ENCODE peak calls at places on chromosomes 16 and 17, in ten cellular contexts. D, I, J, R, Q, G, X, Y, C and U are unnamed samples.

GRCh38 chr17:60173304-60173807 is 23.6 kb downstream of the CA4 start:
- DNase-seq in D (no peak), I (no peak), J (peak), R (no peak), Q (peak), G (no peak), X (no peak), Y (peak), C (no peak), U (peak)

GRCh38 chr16:87539113-87539512 is 46.3 kb upstream of the ZCCHC14 start:
- DNase-seq in D (no peak), I (no peak), J (no peak), R (no peak), Q (no peak), G (no peak), X (no peak), Y (no peak), C (no peak), U (no peak)

GRCh38 chr17:44304651-44305050 is 3.8 kb upstream of the RUNDC3A start:
- DNase-seq in D (peak), I (no peak), J (no peak), R (no peak), Q (no peak), G (no peak), X (no peak), Y (no peak), C (no peak), U (no peak)

GRCh38 chr17:7557147-7557764 is 1.3 kb upstream of the TNFSF13 start:
- DNase-seq in D (no peak), I (no peak), J (no peak), R (no peak), Q (no peak), G (peak), X (no peak), Y (no peak), C (no peak), U (no peak)

GRCh38 chr17:35617505-35617904 is 30.4 kb downstream of the AP2B1 start:
- DNase-seq in D (no peak), I (no peak), J (no peak), R (no peak), Q (no peak), G (no peak), X (no peak), Y (no peak), C (no peak), U (no peak)

GRCh38 chr16:60674241-60674640 is 1362.0 kb downstream of the CDH8 start:
- DNase-seq in D (no peak), I (no peak), J (no peak), R (no peak), Q (no peak), G (no peak), X (no peak), Y (no peak), C (no peak), U (no peak)

GRCh38 chr17:78767806-78768205 is 14.3 kb downstream of the CYTH1 start:
- DNase-seq in D (no peak), I (no peak), J (no peak), R (no peak), Q (no peak), G (no peak), X (no peak), Y (no peak), C (no peak), U (no peak)

GRCh38 chr16:11251525-11252481 is 4.2 kb downstream of the SOCS1 start:
- DNase-seq in D (no peak), I (peak), J (no peak), R (no peak), Q (peak), G (no peak), X (no peak), Y (no peak), C (no peak), U (peak)

GRCh38 chr17:5419959-5420653 is at the start of gene RPAIN:
- DNase-seq in D (peak), I (peak), J (peak), R (peak), Q (peak), G (peak), X (peak), Y (peak), C (peak), U (peak)

GRCh38 chr17:19403021-19403420 is 8.0 kb upstream of the RNF112 start:
- DNase-seq in D (no peak), I (no peak), J (no peak), R (no peak), Q (no peak), G (no peak), X (no peak), Y (no peak), C (no peak), U (no peak)

GRCh38 chr17:9056566-9056965 is 35.3 kb downstream of the NTN1 start:
- DNase-seq in D (no peak), I (no peak), J (no peak), R (no peak), Q (no peak), G (no peak), X (no peak), Y (no peak), C (no peak), U (no peak)

GRCh38 chr17:35028531-35029262 is 34.8 kb downstream of the RFFL start:
- DNase-seq in D (no peak), I (no peak), J (no peak), R (no peak), Q (no peak), G (no peak), X (no peak), Y (no peak), C (no peak), U (no peak)

GRCh38 chr16:30600215-30600614 is 10.0 kb downstream of the ZNF689 start:
- DNase-seq in D (no peak), I (no peak), J (no peak), R (no peak), Q (no peak), G (no peak), X (no peak), Y (no peak), C (no peak), U (no peak)

GRCh38 chr16:3734084-3734757 is 16.9 kb upstream of the TRAP1 start:
- DNase-seq in D (no peak), I (no peak), J (no peak), R (no peak), Q (no peak), G (no peak), X (no peak), Y (no peak), C (no peak), U (no peak)

GRCh38 chr17:34852614-34853013 is 108.6 kb downstream of the CCT6B start:
- DNase-seq in D (no peak), I (no peak), J (no peak), R (no peak), Q (no peak), G (no peak), X (peak), Y (no peak), C (no peak), U (no peak)

GRCh38 chr16:1093284-1094123 is 2.5 kb downstream of the C1QTNF8 start:
- DNase-seq in D (no peak), I (no peak), J (peak), R (no peak), Q (no peak), G (no peak), X (peak), Y (no peak), C (no peak), U (no peak)

GRCh38 chr16:67841816-67842508 is at the start of gene THAP11:
- DNase-seq in D (peak), I (peak), J (peak), R (peak), Q (peak), G (peak), X (peak), Y (peak), C (peak), U (peak)

GRCh38 chr17:30964878-30965277 is 6.0 kb upstream of the RNF135 start:
- DNase-seq in D (no peak), I (no peak), J (peak), R (no peak), Q (peak), G (no peak), X (no peak), Y (no peak), C (no peak), U (no peak)

GRCh38 chr16:85278851-85279250 is 166.6 kb upstream of the CIBAR2 start:
- DNase-seq in D (no peak), I (no peak), J (no peak), R (no peak), Q (no peak), G (no peak), X (no peak), Y (no peak), C (no peak), U (no peak)

GRCh38 chr17:42672038-42672437 is 4.8 kb downstream of the PLEKHH3 start:
- DNase-seq in D (no peak), I (no peak), J (no peak), R (no peak), Q (no peak), G (no peak), X (no peak), Y (no peak), C (no peak), U (no peak)

GRCh38 chr17:51015145-51015558 is 105.5 kb downstream of the SPAG9 start:
- DNase-seq in D (peak), I (no peak), J (no peak), R (no peak), Q (no peak), G (no peak), X (no peak), Y (peak), C (no peak), U (no peak)

GRCh38 chr16:66103245-66103644 is 263.2 kb upstream of the CDH5 start:
- DNase-seq in D (no peak), I (no peak), J (peak), R (no peak), Q (no peak), G (no peak), X (no peak), Y (peak), C (no peak), U (no peak)

GRCh38 chr17:76268015-76268749 is 3.0 kb downstream of the UBALD2 start:
- DNase-seq in D (no peak), I (no peak), J (peak), R (peak), Q (peak), G (peak), X (no peak), Y (peak), C (peak), U (no peak)

GRCh38 chr16:28326881-28327610 is 34.7 kb downstream of the SBK1 start:
- DNase-seq in D (no peak), I (peak), J (peak), R (peak), Q (peak), G (peak), X (peak), Y (peak), C (peak), U (no peak)

GRCh38 chr16:3949946-3950342 is 69.4 kb upstream of the CREBBP start:
- DNase-seq in D (no peak), I (no peak), J (no peak), R (no peak), Q (no peak), G (no peak), X (no peak), Y (no peak), C (no peak), U (no peak)

GRCh38 chr16:12247811-12248210 is 271.3 kb downstream of the SNX29 start:
- DNase-seq in D (no peak), I (no peak), J (no peak), R (no peak), Q (no peak), G (no peak), X (no peak), Y (no peak), C (no peak), U (no peak)

GRCh38 chr16:19130852-19131808 is 17.4 kb downstream of the ITPRIPL2 start:
- DNase-seq in D (no peak), I (no peak), J (peak), R (peak), Q (peak), G (no peak), X (no peak), Y (peak), C (peak), U (no peak)

GRCh38 chr17:1999557-2000251 is 25.4 kb downstream of the RTN4RL1 start:
- DNase-seq in D (no peak), I (no peak), J (peak), R (peak), Q (peak), G (peak), X (no peak), Y (peak), C (peak), U (no peak)

GRCh38 chr17:13931111-13931526 is 138.2 kb upstream of the COX10 start:
- DNase-seq in D (no peak), I (no peak), J (peak), R (no peak), Q (peak), G (no peak), X (no peak), Y (no peak), C (peak), U (peak)

GRCh38 chr16:70480127-70481105 is 26.0 kb downstream of the FCSK start:
- DNase-seq in D (peak), I (no peak), J (no peak), R (no peak), Q (peak), G (no peak), X (no peak), Y (no peak), C (no peak), U (no peak)

GRCh38 chr17:43350888-43351361 is 47.9 kb upstream of the ARL4D start:
- DNase-seq in D (no peak), I (no peak), J (no peak), R (no peak), Q (no peak), G (no peak), X (no peak), Y (no peak), C (no peak), U (no peak)

GRCh38 chr17:13230350-13230900 is 212.6 kb upstream of the ELAC2 start:
- DNase-seq in D (no peak), I (no peak), J (no peak), R (no peak), Q (no peak), G (no peak), X (no peak), Y (no peak), C (no peak), U (no peak)

GRCh38 chr16:58510097-58510775 is 5.1 kb upstream of the SETD6 start:
- DNase-seq in D (no peak), I (no peak), J (no peak), R (no peak), Q (no peak), G (no peak), X (no peak), Y (no peak), C (no peak), U (no peak)